ENCODE peak calls at places on chromosomes 5 and 9, in nine cellular contexts. M is germinal center; V is GOT3; B is A549; A is AG08396; I is activated naive CD8-positive, alpha-beta T cell treated with anti-CD3 and anti-CD28 coated beads for 36 hours; D is sigmoid colon; J is stimulated activated naive B cell treated with anti-CD40 and anti-IgM and Interleukin-4, amounts not matched to agents 10 μg/mL and 1 μg/mL and 100 μg/mL, for 72 hours; H is CD4-positive, alpha-beta memory T cell. G is an unnamed sample.

GRCh38 chr9:97984188-97985057 is 1.3 kb downstream of the ANP32B start:
- DNase-seq in V (peak; percentile 29), I (peak; percentile 88), D (peak; percentile 93), J (peak; percentile 77), H (peak; percentile 84), B (peak; percentile 80), M (peak; percentile 76), A (peak; percentile 89), G (peak; percentile 54)

GRCh38 chr5:67094476-67095300 is 101.9 kb downstream of the CD180 start:
- DNase-seq in M (no peak), I (no peak), B (no peak), J (no peak), V (no peak), A (peak; percentile 18), D (no peak), H (no peak), G (no peak)

GRCh38 chr9:908806-909205 is 67.3 kb downstream of the DMRT1 start:
- DNase-seq in D (no peak), H (no peak), B (no peak), J (no peak), V (no peak), M (no peak), I (no peak), A (no peak), G (no peak)

GRCh38 chr5:40428129-40428528 is 251.6 kb upstream of the PTGER4 start:
- DNase-seq in J (no peak), M (no peak), A (peak; percentile 65), B (no peak), D (no peak), I (no peak), H (no peak), V (no peak), G (no peak)

GRCh38 chr9:14912849-14913248 is 2.6 kb upstream of the FREM1 start:
- DNase-seq in M (no peak), I (no peak), D (no peak), H (no peak), A (no peak), J (no peak), B (no peak), V (no peak), G (no peak)

GRCh38 chr5:179379321-179379890 is 34.1 kb upstream of the ADAMTS2 start:
- DNase-seq in A (no peak), I (no peak), B (no peak), V (no peak), H (no peak), M (no peak), D (no peak), J (no peak), G (no peak)

GRCh38 chr9:91583161-91583875 is 159.7 kb upstream of the NFIL3 start:
- DNase-seq in M (no peak), J (no peak), B (no peak), H (no peak), A (no peak), I (no peak), D (no peak), V (no peak), G (no peak)

GRCh38 chr5:166639151-166639550 is 1652.3 kb upstream of the WWC1 start:
- DNase-seq in A (no peak), D (no peak), I (no peak), H (no peak), B (no peak), V (no peak), J (no peak), M (no peak), G (no peak)

GRCh38 chr5:164637931-164638521 is 1132.6 kb downstream of the MAT2B start:
- DNase-seq in D (no peak), I (no peak), B (no peak), M (no peak), V (no peak), H (no peak), J (no peak), A (no peak), G (no peak)

GRCh38 chr5:73137575-73138530 is 17.5 kb downstream of the TMEM171 start:
- DNase-seq in V (no peak), B (no peak), H (no peak), I (no peak), M (no peak), D (no peak), A (no peak), J (no peak), G (no peak)